ENCODE peak calls at places on chromosomes 11 and 22, in nine cellular contexts. O, L, S, F, J, R, V, W and C are unnamed samples.

GRCh38 chr11:96299155-96299883 is 43.7 kb downstream of the MAML2 start:
- DNase-seq in O (no peak), L (no peak), S (no peak), F (no peak), J (no peak), R (no peak), V (no peak), W (no peak), C (no peak)

GRCh38 chr11:9203715-9204311 is 61.3 kb downstream of the DENND5A start:
- DNase-seq in O (no peak), L (no peak), S (no peak), F (peak; percentile 76), J (no peak), R (no peak), V (no peak), W (no peak), C (peak; percentile 78)

GRCh38 chr11:115903179-115903578 is 399.0 kb upstream of the CADM1 start:
- DNase-seq in O (no peak), L (no peak), S (no peak), F (no peak), J (no peak), R (no peak), V (no peak), W (no peak), C (no peak)

GRCh38 chr11:47433991-47434786 is 8.0 kb upstream of the PSMC3 start:
- DNase-seq in O (no peak), L (no peak), S (no peak), F (peak; percentile 47), J (no peak), R (no peak), V (no peak), W (no peak), C (peak; percentile 28)

GRCh38 chr11:4060182-4060923 is 34.2 kb upstream of the RRM1 start:
- DNase-seq in O (no peak), L (no peak), S (no peak), F (no peak), J (no peak), R (no peak), V (no peak), W (no peak), C (no peak)

GRCh38 chr11:124920870-124921609 is 2.0 kb downstream of the HEPN1 start:
- DNase-seq in O (peak; percentile 68), L (peak; percentile 82), S (peak; percentile 39), F (no peak), J (peak; percentile 84), R (peak; percentile 88), V (peak; percentile 85), W (no peak), C (no peak)

GRCh38 chr22:28600546-28601143 is 79.0 kb downstream of the TTC28 start:
- DNase-seq in O (no peak), L (no peak), S (peak; percentile 46), F (peak; percentile 43), J (peak; percentile 51), R (no peak), V (no peak), W (no peak), C (peak; percentile 60)

GRCh38 chr11:64367931-64368672 is 9.1 kb downstream of the RPS6KA4 start:
- DNase-seq in O (no peak), L (no peak), S (no peak), F (no peak), J (no peak), R (no peak), V (no peak), W (no peak), C (no peak)

GRCh38 chr11:73388241-73389133 is 12.3 kb downstream of the RELT start:
- DNase-seq in O (no peak), L (peak; percentile 93), S (no peak), F (peak; percentile 51), J (no peak), R (peak; percentile 85), V (no peak), W (no peak), C (no peak)

GRCh38 chr11:115521874-115522273 is 17.7 kb upstream of the CADM1 start:
- DNase-seq in O (no peak), L (no peak), S (no peak), F (no peak), J (no peak), R (no peak), V (no peak), W (no peak), C (no peak)

GRCh38 chr11:2447253-2447950 is 2.6 kb downstream of the KCNQ1 start:
- DNase-seq in O (no peak), L (no peak), S (no peak), F (no peak), J (no peak), R (peak; percentile 43), V (no peak), W (no peak), C (no peak)

GRCh38 chr11:26331911-26332571 is at the start of gene ANO3:
- DNase-seq in O (no peak), L (no peak), S (peak; percentile 76), F (peak; percentile 72), J (peak; percentile 86), R (peak; percentile 65), V (peak; percentile 84), W (peak; percentile 55), C (peak; percentile 33)

GRCh38 chr11:76587810-76588454 is 82.6 kb downstream of the LRRC32 start:
- DNase-seq in O (no peak), L (no peak), S (no peak), F (no peak), J (no peak), R (no peak), V (no peak), W (no peak), C (no peak)

GRCh38 chr11:72333657-72334056 is 89.7 kb upstream of the PHOX2A start:
- DNase-seq in O (no peak), L (no peak), S (no peak), F (peak; percentile 17), J (no peak), R (no peak), V (no peak), W (no peak), C (peak; percentile 10)

GRCh38 chr22:44583076-44583760 is 85.2 kb upstream of the RTL6 start:
- DNase-seq in O (no peak), L (no peak), S (no peak), F (no peak), J (no peak), R (peak; percentile 16), V (no peak), W (no peak), C (no peak)

GRCh38 chr22:31618057-31618456 is 44.0 kb downstream of the PISD start:
- DNase-seq in O (no peak), L (no peak), S (peak; percentile 86), F (no peak), J (peak; percentile 92), R (no peak), V (no peak), W (no peak), C (no peak)